ENCODE peak calls at places on chromosome 2, in nine cellular contexts. One of them, this sample, is unnamed.

GRCh38 chr2:239255643-239256042 is 145.2 kb downstream of the HDAC4 start:
- DNase-seq in GM06990: no peak
- DNase-seq in endothelial cell: no peak
- DNase-seq in OCI-LY7: no peak
- DNase-seq in AG10803: no peak
- DNase-seq in fibroblast of lung: no peak
- DNase-seq in epithelial cell of esophagus: no peak
- DNase-seq in GM23338: no peak
- DNase-seq in type B pancreatic cell: no peak
- DNase-seq in this sample: peak; percentile 37

GRCh38 chr2:67574230-67574629 is 177.1 kb downstream of the ETAA1 start:
- DNase-seq in GM06990: no peak
- DNase-seq in endothelial cell: no peak
- DNase-seq in OCI-LY7: no peak
- DNase-seq in AG10803: peak; percentile 62
- DNase-seq in fibroblast of lung: peak; percentile 90
- DNase-seq in epithelial cell of esophagus: peak; percentile 57
- DNase-seq in GM23338: no peak
- DNase-seq in type B pancreatic cell: no peak
- DNase-seq in this sample: no peak

GRCh38 chr2:42192642-42193566 is 23.8 kb downstream of the EML4 start:
- DNase-seq in GM06990: no peak
- DNase-seq in endothelial cell: no peak
- DNase-seq in OCI-LY7: no peak
- DNase-seq in AG10803: no peak
- DNase-seq in fibroblast of lung: no peak
- DNase-seq in epithelial cell of esophagus: no peak
- DNase-seq in GM23338: no peak
- DNase-seq in type B pancreatic cell: no peak
- DNase-seq in this sample: no peak

GRCh38 chr2:174334781-174335604 is at the start of gene SP9:
- DNase-seq in GM06990: peak; percentile 48
- DNase-seq in endothelial cell: peak; percentile 68
- DNase-seq in OCI-LY7: no peak
- DNase-seq in AG10803: peak; percentile 78
- DNase-seq in fibroblast of lung: peak; percentile 71
- DNase-seq in epithelial cell of esophagus: peak; percentile 54
- DNase-seq in GM23338: peak; percentile 97
- DNase-seq in type B pancreatic cell: peak; percentile 79
- DNase-seq in this sample: no peak

GRCh38 chr2:205814039-205814364 is 131.7 kb downstream of the NRP2 start:
- DNase-seq in GM06990: no peak
- DNase-seq in endothelial cell: no peak
- DNase-seq in OCI-LY7: no peak
- DNase-seq in AG10803: no peak
- DNase-seq in fibroblast of lung: no peak
- DNase-seq in epithelial cell of esophagus: peak; percentile 81
- DNase-seq in GM23338: no peak
- DNase-seq in type B pancreatic cell: no peak
- DNase-seq in this sample: no peak

GRCh38 chr2:232438051-232438450 is 17.9 kb upstream of the ALPI start:
- DNase-seq in GM06990: no peak
- DNase-seq in endothelial cell: no peak
- DNase-seq in OCI-LY7: no peak
- DNase-seq in AG10803: no peak
- DNase-seq in fibroblast of lung: no peak
- DNase-seq in epithelial cell of esophagus: no peak
- DNase-seq in GM23338: no peak
- DNase-seq in type B pancreatic cell: no peak
- DNase-seq in this sample: no peak

GRCh38 chr2:72915076-72915906 is 2.0 kb upstream of the EMX1 start:
- DNase-seq in GM06990: no peak
- DNase-seq in endothelial cell: no peak
- DNase-seq in OCI-LY7: no peak
- DNase-seq in AG10803: no peak
- DNase-seq in fibroblast of lung: no peak
- DNase-seq in epithelial cell of esophagus: no peak
- DNase-seq in GM23338: peak; percentile 47
- DNase-seq in type B pancreatic cell: peak; percentile 50
- DNase-seq in this sample: no peak

GRCh38 chr2:30871980-30872789 is 64.9 kb upstream of the CAPN13 start:
- DNase-seq in GM06990: no peak
- DNase-seq in endothelial cell: no peak
- DNase-seq in OCI-LY7: no peak
- DNase-seq in AG10803: no peak
- DNase-seq in fibroblast of lung: no peak
- DNase-seq in epithelial cell of esophagus: peak; percentile 88
- DNase-seq in GM23338: peak; percentile 35
- DNase-seq in type B pancreatic cell: no peak
- DNase-seq in this sample: no peak

GRCh38 chr2:225270861-225271260 is 128.6 kb upstream of the NYAP2 start:
- DNase-seq in GM06990: peak; percentile 49
- DNase-seq in endothelial cell: no peak
- DNase-seq in OCI-LY7: peak; percentile 92
- DNase-seq in AG10803: peak; percentile 43
- DNase-seq in fibroblast of lung: peak; percentile 71
- DNase-seq in epithelial cell of esophagus: peak; percentile 88
- DNase-seq in GM23338: peak; percentile 9
- DNase-seq in type B pancreatic cell: no peak
- DNase-seq in this sample: peak; percentile 59

GRCh38 chr2:37664190-37664751 is 7.2 kb downstream of the CDC42EP3 start:
- DNase-seq in GM06990: no peak
- DNase-seq in endothelial cell: no peak
- DNase-seq in OCI-LY7: no peak
- DNase-seq in AG10803: no peak
- DNase-seq in fibroblast of lung: no peak
- DNase-seq in epithelial cell of esophagus: peak; percentile 47
- DNase-seq in GM23338: no peak
- DNase-seq in type B pancreatic cell: no peak
- DNase-seq in this sample: peak; percentile 74

GRCh38 chr2:39183673-39184072 is 60.1 kb downstream of the CDKL4 start:
- DNase-seq in GM06990: no peak
- DNase-seq in endothelial cell: no peak
- DNase-seq in OCI-LY7: no peak
- DNase-seq in AG10803: no peak
- DNase-seq in fibroblast of lung: no peak
- DNase-seq in epithelial cell of esophagus: no peak
- DNase-seq in GM23338: no peak
- DNase-seq in type B pancreatic cell: no peak
- DNase-seq in this sample: no peak

DNA sequence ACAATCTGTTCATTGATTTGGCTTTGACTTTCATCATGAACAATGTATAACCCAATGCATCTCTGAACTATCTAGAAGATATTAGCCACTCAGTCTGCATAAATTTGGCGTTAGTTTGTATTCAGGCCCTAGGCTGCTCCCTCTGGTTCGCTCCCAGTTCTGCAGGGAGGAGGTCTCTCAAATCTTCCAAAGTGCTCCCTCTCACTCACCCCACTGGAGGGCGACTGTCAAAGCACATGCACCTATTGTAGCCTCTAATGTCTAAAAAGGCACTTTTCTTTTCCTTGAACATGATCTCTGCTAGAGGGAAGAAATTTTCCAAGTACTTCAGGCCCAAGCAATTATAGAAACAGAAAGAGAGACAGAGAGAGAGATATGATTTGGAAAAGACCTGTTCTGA is 291.5 kb downstream of the TDRD15 start:
- DNase-seq in GM06990: no peak
- DNase-seq in endothelial cell: no peak
- DNase-seq in OCI-LY7: no peak
- DNase-seq in AG10803: no peak
- DNase-seq in fibroblast of lung: no peak
- DNase-seq in epithelial cell of esophagus: no peak
- DNase-seq in GM23338: peak; percentile 58
- DNase-seq in type B pancreatic cell: no peak
- DNase-seq in this sample: no peak
- TF ChIP-seq CTCF in GM06990: peak; percentile 32
- TF ChIP-seq CTCF in endothelial cell: peak; percentile 25
- TF ChIP-seq CTCF in OCI-LY7: peak; percentile 53
- TF ChIP-seq CTCF in AG10803: no peak
- TF ChIP-seq CTCF in fibroblast of lung: no peak
- TF ChIP-seq CTCF in epithelial cell of esophagus: no peak
- TF ChIP-seq CTCF in GM23338: peak; percentile 65
- TF ChIP-seq CTCF in type B pancreatic cell: peak; percentile 52
- TF ChIP-seq CTCF in this sample: no peak

DNA sequence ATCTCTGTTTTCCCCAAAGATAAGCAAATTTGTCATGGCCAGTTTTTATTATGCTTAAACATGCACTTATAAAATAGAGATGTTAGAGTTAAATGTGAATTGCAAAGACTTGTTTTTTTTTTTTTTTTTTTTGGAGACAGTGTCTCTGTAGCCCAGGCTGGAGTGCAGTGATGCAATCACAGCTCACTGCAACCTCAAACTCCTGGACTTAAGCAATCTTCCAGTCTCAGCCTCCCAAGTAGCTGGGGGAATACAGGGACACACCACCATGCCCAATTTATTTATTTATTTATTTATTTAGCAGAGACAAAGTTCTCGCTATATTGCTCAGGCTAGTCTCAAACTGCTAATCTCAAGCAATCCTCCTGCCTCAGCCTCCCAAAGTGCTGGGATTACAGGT is 15.1 kb downstream of the PHOSPHO2 start:
- DNase-seq in GM06990: no peak
- DNase-seq in endothelial cell: no peak
- DNase-seq in OCI-LY7: no peak
- DNase-seq in AG10803: peak; percentile 48
- DNase-seq in fibroblast of lung: no peak
- DNase-seq in epithelial cell of esophagus: no peak
- DNase-seq in GM23338: no peak
- DNase-seq in type B pancreatic cell: no peak
- DNase-seq in this sample: no peak
- TF ChIP-seq CTCF in GM06990: no peak
- TF ChIP-seq CTCF in endothelial cell: no peak
- TF ChIP-seq CTCF in OCI-LY7: no peak
- TF ChIP-seq CTCF in AG10803: no peak
- TF ChIP-seq CTCF in fibroblast of lung: no peak
- TF ChIP-seq CTCF in epithelial cell of esophagus: no peak
- TF ChIP-seq CTCF in GM23338: no peak
- TF ChIP-seq CTCF in type B pancreatic cell: no peak
- TF ChIP-seq CTCF in this sample: no peak

GRCh38 chr2:26838121-26838906 is 9.6 kb upstream of the DPYSL5 start:
- DNase-seq in GM06990: no peak
- DNase-seq in endothelial cell: no peak
- DNase-seq in OCI-LY7: no peak
- DNase-seq in AG10803: peak; percentile 17
- DNase-seq in fibroblast of lung: peak; percentile 36
- DNase-seq in epithelial cell of esophagus: peak; percentile 48
- DNase-seq in GM23338: peak; percentile 68
- DNase-seq in type B pancreatic cell: no peak
- DNase-seq in this sample: no peak
- TF ChIP-seq CTCF in GM06990: no peak
- TF ChIP-seq CTCF in endothelial cell: no peak
- TF ChIP-seq CTCF in OCI-LY7: no peak
- TF ChIP-seq CTCF in AG10803: peak; percentile 39
- TF ChIP-seq CTCF in fibroblast of lung: no peak
- TF ChIP-seq CTCF in epithelial cell of esophagus: no peak
- TF ChIP-seq CTCF in GM23338: no peak
- TF ChIP-seq CTCF in type B pancreatic cell: no peak
- TF ChIP-seq CTCF in this sample: no peak

GRCh38 chr2:170486730-170487129 is 228.4 kb upstream of the SP5 start:
- DNase-seq in GM06990: no peak
- DNase-seq in endothelial cell: no peak
- DNase-seq in OCI-LY7: no peak
- DNase-seq in AG10803: no peak
- DNase-seq in fibroblast of lung: no peak
- DNase-seq in epithelial cell of esophagus: no peak
- DNase-seq in GM23338: no peak
- DNase-seq in type B pancreatic cell: no peak
- DNase-seq in this sample: no peak
- TF ChIP-seq CTCF in GM06990: no peak
- TF ChIP-seq CTCF in endothelial cell: no peak
- TF ChIP-seq CTCF in OCI-LY7: no peak
- TF ChIP-seq CTCF in AG10803: no peak
- TF ChIP-seq CTCF in fibroblast of lung: no peak
- TF ChIP-seq CTCF in epithelial cell of esophagus: no peak
- TF ChIP-seq CTCF in GM23338: peak; percentile 43
- TF ChIP-seq CTCF in type B pancreatic cell: no peak
- TF ChIP-seq CTCF in this sample: no peak

DNA sequence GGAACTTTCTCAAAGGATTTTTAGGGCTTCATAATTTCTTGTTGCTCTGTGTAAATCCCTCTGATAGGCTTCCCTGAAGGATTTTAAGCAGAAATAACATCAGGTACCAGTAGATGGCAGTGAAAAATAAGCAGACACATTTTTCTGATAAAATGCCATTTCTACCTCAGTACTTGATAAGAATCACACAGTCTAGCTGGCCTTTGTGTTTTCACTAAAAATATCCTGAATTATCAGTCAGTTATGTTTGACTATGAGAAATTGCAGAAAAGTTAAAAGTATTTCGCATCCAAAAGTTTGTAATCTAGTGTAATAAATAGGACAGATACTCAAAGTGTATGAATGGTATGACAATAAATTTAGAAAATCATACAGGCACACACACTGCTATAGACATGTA is 68.7 kb downstream of the DNAJC10 start:
- DNase-seq in GM06990: peak; percentile 3
- DNase-seq in endothelial cell: no peak
- DNase-seq in OCI-LY7: peak; percentile 57
- DNase-seq in AG10803: peak; percentile 40
- DNase-seq in fibroblast of lung: peak; percentile 49
- DNase-seq in epithelial cell of esophagus: peak; percentile 37
- DNase-seq in GM23338: peak; percentile 64
- DNase-seq in type B pancreatic cell: no peak
- DNase-seq in this sample: no peak
- TF ChIP-seq CTCF in GM06990: peak; percentile 53
- TF ChIP-seq CTCF in endothelial cell: peak; percentile 43
- TF ChIP-seq CTCF in OCI-LY7: peak; percentile 90
- TF ChIP-seq CTCF in AG10803: peak; percentile 61
- TF ChIP-seq CTCF in fibroblast of lung: peak; percentile 46
- TF ChIP-seq CTCF in epithelial cell of esophagus: peak; percentile 48
- TF ChIP-seq CTCF in GM23338: peak; percentile 60
- TF ChIP-seq CTCF in type B pancreatic cell: peak; percentile 83
- TF ChIP-seq CTCF in this sample: no peak

GRCh38 chr2:199543606-199544172 is 86.0 kb upstream of the SATB2 start:
- DNase-seq in GM06990: no peak
- DNase-seq in endothelial cell: no peak
- DNase-seq in OCI-LY7: no peak
- DNase-seq in AG10803: no peak
- DNase-seq in fibroblast of lung: no peak
- DNase-seq in epithelial cell of esophagus: no peak
- DNase-seq in GM23338: no peak
- DNase-seq in type B pancreatic cell: no peak
- DNase-seq in this sample: no peak
- TF ChIP-seq CTCF in GM06990: no peak
- TF ChIP-seq CTCF in endothelial cell: no peak
- TF ChIP-seq CTCF in OCI-LY7: no peak
- TF ChIP-seq CTCF in AG10803: no peak
- TF ChIP-seq CTCF in fibroblast of lung: no peak
- TF ChIP-seq CTCF in epithelial cell of esophagus: no peak
- TF ChIP-seq CTCF in GM23338: no peak
- TF ChIP-seq CTCF in type B pancreatic cell: no peak
- TF ChIP-seq CTCF in this sample: no peak